ENCODE peak calls at places on chromosome 17, in seven cellular contexts. One of them, this sample, is unnamed.

GRCh38 chr17:6387858-6388257 is 47.1 kb downstream of the AIPL1 start:
- DNase-seq in GM12878: no peak
- DNase-seq in SK-N-SH: no peak
- DNase-seq in HCT116: no peak
- DNase-seq in H1: peak
- DNase-seq in K562: no peak
- DNase-seq in HepG2: no peak
- DNase-seq in this sample: no peak

GRCh38 chr17:15405016-15405415 is 62.4 kb downstream of the CDRT4 start:
- DNase-seq in GM12878: no peak
- DNase-seq in SK-N-SH: no peak
- DNase-seq in HCT116: no peak
- DNase-seq in H1: no peak
- DNase-seq in K562: no peak
- DNase-seq in HepG2: no peak
- DNase-seq in this sample: no peak

GRCh38 chr17:10083864-10084263 is 114.5 kb downstream of the GAS7 start:
- DNase-seq in GM12878: no peak
- DNase-seq in SK-N-SH: no peak
- DNase-seq in HCT116: no peak
- DNase-seq in H1: no peak
- DNase-seq in K562: no peak
- DNase-seq in HepG2: no peak
- DNase-seq in this sample: no peak

GRCh38 chr17:81070541-81071246 is 35.7 kb downstream of the BAIAP2 start:
- DNase-seq in GM12878: no peak
- DNase-seq in SK-N-SH: no peak
- DNase-seq in HCT116: no peak
- DNase-seq in H1: no peak
- DNase-seq in K562: no peak
- DNase-seq in HepG2: peak
- DNase-seq in this sample: no peak

GRCh38 chr17:15945493-15946209 is 721 bp downstream of the ADORA2B start:
- DNase-seq in GM12878: no peak
- DNase-seq in SK-N-SH: peak
- DNase-seq in HCT116: no peak
- DNase-seq in H1: peak
- DNase-seq in K562: peak
- DNase-seq in HepG2: no peak
- DNase-seq in this sample: no peak

GRCh38 chr17:1270210-1271019 is at the start of gene BHLHA9:
- DNase-seq in GM12878: no peak
- DNase-seq in SK-N-SH: no peak
- DNase-seq in HCT116: no peak
- DNase-seq in H1: no peak
- DNase-seq in K562: no peak
- DNase-seq in HepG2: no peak
- DNase-seq in this sample: no peak

GRCh38 chr17:29115906-29116651 is 64.1 kb downstream of the MYO18A start:
- DNase-seq in GM12878: no peak
- DNase-seq in SK-N-SH: peak
- DNase-seq in HCT116: peak
- DNase-seq in H1: peak
- DNase-seq in K562: peak
- DNase-seq in HepG2: peak
- DNase-seq in this sample: peak

GRCh38 chr17:38885044-38885727 is 15.3 kb downstream of the LASP1 start:
- DNase-seq in GM12878: no peak
- DNase-seq in SK-N-SH: no peak
- DNase-seq in HCT116: no peak
- DNase-seq in H1: no peak
- DNase-seq in K562: no peak
- DNase-seq in HepG2: peak
- DNase-seq in this sample: no peak

GRCh38 chr17:44206825-44207155 is 7.1 kb upstream of the ATXN7L3 start:
- DNase-seq in GM12878: no peak
- DNase-seq in SK-N-SH: no peak
- DNase-seq in HCT116: no peak
- DNase-seq in H1: no peak
- DNase-seq in K562: no peak
- DNase-seq in HepG2: no peak
- DNase-seq in this sample: no peak

GRCh38 chr17:44205962-44206824 is 6.5 kb upstream of the ATXN7L3 start:
- DNase-seq in GM12878: no peak
- DNase-seq in SK-N-SH: no peak
- DNase-seq in HCT116: no peak
- DNase-seq in H1: no peak
- DNase-seq in K562: no peak
- DNase-seq in HepG2: no peak
- DNase-seq in this sample: no peak

GRCh38 chr17:44202756-44203155 is 3.1 kb upstream of the ATXN7L3 start:
- DNase-seq in GM12878: no peak
- DNase-seq in SK-N-SH: no peak
- DNase-seq in HCT116: no peak
- DNase-seq in H1: no peak
- DNase-seq in K562: no peak
- DNase-seq in HepG2: no peak
- DNase-seq in this sample: no peak

GRCh38 chr17:44204453-44204882 is 4.8 kb upstream of the ATXN7L3 start:
- DNase-seq in GM12878: no peak
- DNase-seq in SK-N-SH: no peak
- DNase-seq in HCT116: no peak
- DNase-seq in H1: no peak
- DNase-seq in K562: no peak
- DNase-seq in HepG2: no peak
- DNase-seq in this sample: no peak

GRCh38 chr17:44203731-44204452 is 4.2 kb upstream of the ATXN7L3 start:
- DNase-seq in GM12878: no peak
- DNase-seq in SK-N-SH: peak
- DNase-seq in HCT116: no peak
- DNase-seq in H1: peak
- DNase-seq in K562: peak
- DNase-seq in HepG2: peak
- DNase-seq in this sample: peak
- TF ChIP-seq JUND in GM12878: no peak
- TF ChIP-seq JUND in SK-N-SH: no peak
- TF ChIP-seq JUND in HCT116: no peak
- TF ChIP-seq JUND in H1: no peak
- TF ChIP-seq JUND in K562: no peak
- TF ChIP-seq JUND in HepG2: no peak
- TF ChIP-seq JUND in this sample: no peak

GRCh38 chr17:74415608-74416396 is 16.1 kb upstream of the GPRC5C start:
- DNase-seq in GM12878: no peak
- DNase-seq in SK-N-SH: no peak
- DNase-seq in HCT116: no peak
- DNase-seq in H1: no peak
- DNase-seq in K562: no peak
- DNase-seq in HepG2: no peak
- DNase-seq in this sample: no peak
- TF ChIP-seq JUND in GM12878: no peak
- TF ChIP-seq JUND in SK-N-SH: no peak
- TF ChIP-seq JUND in HCT116: no peak
- TF ChIP-seq JUND in H1: no peak
- TF ChIP-seq JUND in K562: no peak
- TF ChIP-seq JUND in HepG2: no peak
- TF ChIP-seq JUND in this sample: no peak

DNA sequence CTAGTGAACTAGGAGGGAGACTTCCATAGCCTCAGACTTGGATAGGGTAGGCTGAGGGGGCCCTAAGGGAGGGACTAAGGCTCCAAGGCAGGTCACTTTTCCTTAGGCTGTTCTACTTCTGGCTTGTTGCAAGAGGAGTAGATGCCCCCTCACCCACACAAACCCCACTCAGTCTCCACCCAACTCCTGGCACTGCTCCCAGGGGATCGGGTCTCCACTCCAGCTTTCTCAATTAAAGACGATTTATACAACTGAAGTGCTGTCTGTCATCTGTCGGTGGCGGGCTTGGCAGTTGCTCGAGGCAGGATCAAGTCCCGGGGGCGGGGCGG is 215 bp upstream of the CHRNB1 start:
- DNase-seq in GM12878: no peak
- DNase-seq in SK-N-SH: no peak
- DNase-seq in HCT116: no peak
- DNase-seq in H1: no peak
- DNase-seq in K562: no peak
- DNase-seq in HepG2: no peak
- DNase-seq in this sample: no peak
- TF ChIP-seq JUND in GM12878: no peak
- TF ChIP-seq JUND in SK-N-SH: no peak
- TF ChIP-seq JUND in HCT116: no peak
- TF ChIP-seq JUND in H1: no peak
- TF ChIP-seq JUND in K562: no peak
- TF ChIP-seq JUND in HepG2: no peak
- TF ChIP-seq JUND in this sample: no peak

GRCh38 chr17:40104570-40105471 is 4.4 kb upstream of the NR1D1 start:
- DNase-seq in GM12878: no peak
- DNase-seq in SK-N-SH: no peak
- DNase-seq in HCT116: no peak
- DNase-seq in H1: no peak
- DNase-seq in K562: no peak
- DNase-seq in HepG2: no peak
- DNase-seq in this sample: no peak

GRCh38 chr17:40106089-40106759 is 5.8 kb upstream of the NR1D1 start:
- DNase-seq in GM12878: no peak
- DNase-seq in SK-N-SH: no peak
- DNase-seq in HCT116: no peak
- DNase-seq in H1: no peak
- DNase-seq in K562: no peak
- DNase-seq in HepG2: no peak
- DNase-seq in this sample: no peak

GRCh38 chr17:40107266-40107980 is 7.0 kb upstream of the NR1D1 start:
- DNase-seq in GM12878: no peak
- DNase-seq in SK-N-SH: no peak
- DNase-seq in HCT116: no peak
- DNase-seq in H1: peak
- DNase-seq in K562: no peak
- DNase-seq in HepG2: peak
- DNase-seq in this sample: no peak

GRCh38 chr17:40109471-40109824 is 9.1 kb upstream of the NR1D1 start:
- DNase-seq in GM12878: no peak
- DNase-seq in SK-N-SH: no peak
- DNase-seq in HCT116: no peak
- DNase-seq in H1: no peak
- DNase-seq in K562: no peak
- DNase-seq in HepG2: peak
- DNase-seq in this sample: no peak

GRCh38 chr17:40106760-40107265 is 6.4 kb upstream of the NR1D1 start:
- DNase-seq in GM12878: no peak
- DNase-seq in SK-N-SH: no peak
- DNase-seq in HCT116: no peak
- DNase-seq in H1: no peak
- DNase-seq in K562: no peak
- DNase-seq in HepG2: no peak
- DNase-seq in this sample: no peak
- TF ChIP-seq JUND in GM12878: no peak
- TF ChIP-seq JUND in SK-N-SH: no peak
- TF ChIP-seq JUND in HCT116: no peak
- TF ChIP-seq JUND in H1: no peak
- TF ChIP-seq JUND in K562: no peak
- TF ChIP-seq JUND in HepG2: no peak
- TF ChIP-seq JUND in this sample: no peak

GRCh38 chr17:68054296-68054900 is 18.9 kb downstream of the KPNA2 start:
- DNase-seq in GM12878: no peak
- DNase-seq in SK-N-SH: no peak
- DNase-seq in HCT116: no peak
- DNase-seq in H1: no peak
- DNase-seq in K562: no peak
- DNase-seq in HepG2: no peak
- DNase-seq in this sample: peak
- TF ChIP-seq JUND in GM12878: no peak
- TF ChIP-seq JUND in SK-N-SH: no peak
- TF ChIP-seq JUND in HCT116: no peak
- TF ChIP-seq JUND in H1: no peak
- TF ChIP-seq JUND in K562: no peak
- TF ChIP-seq JUND in HepG2: no peak
- TF ChIP-seq JUND in this sample: no peak

GRCh38 chr17:82351254-82351712 is 7.8 kb upstream of the TEX19 start:
- DNase-seq in GM12878: no peak
- DNase-seq in SK-N-SH: no peak
- DNase-seq in HCT116: no peak
- DNase-seq in H1: no peak
- DNase-seq in K562: no peak
- DNase-seq in HepG2: no peak
- DNase-seq in this sample: no peak
- TF ChIP-seq JUND in GM12878: no peak
- TF ChIP-seq JUND in SK-N-SH: no peak
- TF ChIP-seq JUND in HCT116: no peak
- TF ChIP-seq JUND in H1: no peak
- TF ChIP-seq JUND in K562: no peak
- TF ChIP-seq JUND in HepG2: no peak
- TF ChIP-seq JUND in this sample: no peak

GRCh38 chr17:58684003-58684402 is 7.8 kb downstream of the TEX14 start:
- DNase-seq in GM12878: no peak
- DNase-seq in SK-N-SH: no peak
- DNase-seq in HCT116: no peak
- DNase-seq in H1: no peak
- DNase-seq in K562: no peak
- DNase-seq in HepG2: no peak
- DNase-seq in this sample: no peak
- TF ChIP-seq JUND in GM12878: no peak
- TF ChIP-seq JUND in SK-N-SH: no peak
- TF ChIP-seq JUND in HCT116: no peak
- TF ChIP-seq JUND in H1: no peak
- TF ChIP-seq JUND in K562: no peak
- TF ChIP-seq JUND in HepG2: no peak
- TF ChIP-seq JUND in this sample: no peak